ENCODE peak calls at places on chromosomes 13 and 19, in five cellular contexts. E, L, O, J and N are unnamed samples.

GRCh38 chr13:35978607-35979316 is 152.4 kb downstream of the DCLK1 start:
- DNase-seq in E (peak; percentile 54), L (peak; percentile 52), J (no peak), O (peak; percentile 47), N (no peak)

GRCh38 chr19:709196-709964 is 645 bp downstream of the PALM start:
- DNase-seq in J (no peak), E (peak; percentile 71), O (no peak), L (no peak), N (no peak)

GRCh38 chr19:10112895-10113591 is 1.6 kb downstream of the P2RY11 start:
- DNase-seq in E (peak; percentile 75), J (no peak), O (no peak), L (no peak), N (peak; percentile 67)

GRCh38 chr13:40271931-40272775 is 394.3 kb downstream of the FOXO1 start:
- DNase-seq in L (peak; percentile 82), J (peak; percentile 27), O (peak; percentile 92), E (no peak), N (peak; percentile 53)

GRCh38 chr19:1744822-1745563 is 8.3 kb upstream of the ONECUT3 start:
- DNase-seq in L (no peak), J (no peak), O (no peak), E (no peak), N (no peak)

GRCh38 chr13:73876323-73876722 is 257.9 kb downstream of the KLF12 start:
- DNase-seq in O (peak; percentile 29), L (no peak), E (no peak), J (no peak), N (no peak)

GRCh38 chr19:38266981-38267597 is 2.7 kb downstream of the SPINT2 start:
- DNase-seq in O (peak; percentile 68), E (no peak), J (no peak), L (peak; percentile 77), N (no peak)

GRCh38 chr19:48819366-48819816 is 8.6 kb upstream of the BCAT2 start:
- DNase-seq in O (peak; percentile 57), J (peak; percentile 64), E (no peak), L (peak; percentile 95), N (peak; percentile 91)

GRCh38 chr19:48997972-48998371 is 4.3 kb downstream of the RUVBL2 start:
- DNase-seq in E (peak; percentile 69), J (no peak), L (no peak), O (no peak), N (peak; percentile 57)

GRCh38 chr19:42206871-42207755 is 10.4 kb downstream of the DEDD2 start:
- DNase-seq in O (peak; percentile 56), J (no peak), E (no peak), L (peak; percentile 93), N (no peak)

GRCh38 chr19:38173324-38174041 is 50.5 kb downstream of the DPF1 start:
- DNase-seq in L (no peak), J (peak; percentile 82), E (peak; percentile 76), O (peak; percentile 78), N (no peak)

GRCh38 chr13:31663880-31664585 is 75.3 kb upstream of the RXFP2 start:
- DNase-seq in O (no peak), E (no peak), L (no peak), J (no peak), N (no peak)

GRCh38 chr19:41310031-41310831 is at the start of gene CCDC97:
- DNase-seq in L (peak; percentile 67), E (peak; percentile 94), J (no peak), O (peak; percentile 82), N (peak; percentile 90)

GRCh38 chr13:58583961-58584360 is 952.4 kb downstream of the PCDH17 start:
- DNase-seq in L (no peak), E (no peak), O (peak; percentile 31), J (no peak), N (no peak)

GRCh38 chr13:113034451-113035208 is 65.6 kb downstream of the MCF2L start:
- DNase-seq in O (peak; percentile 26), L (peak; percentile 53), J (no peak), E (peak; percentile 57), N (no peak)

GRCh38 chr19:17889609-17890214 is 18.0 kb downstream of the SLC5A5 start:
- DNase-seq in E (no peak), L (peak; percentile 32), J (no peak), O (peak; percentile 16), N (no peak)

GRCh38 chr13:102369303-102369702 is 32.5 kb downstream of the FGF14 start:
- DNase-seq in J (no peak), E (no peak), L (no peak), O (no peak), N (no peak)

GRCh38 chr13:83531022-83531421 is 351.3 kb downstream of the SLITRK1 start:
- DNase-seq in L (no peak), O (no peak), E (no peak), J (no peak), N (no peak)

GRCh38 chr19:294819-295686 is 3.9 kb upstream of the PLPP2 start:
- DNase-seq in O (no peak), E (peak; percentile 65), L (no peak), J (no peak), N (peak; percentile 67)

GRCh38 chr19:33247441-33247819 is 21.8 kb upstream of the SLC7A10 start:
- DNase-seq in J (no peak), O (no peak), L (no peak), E (peak; percentile 27), N (peak; percentile 25)

GRCh38 chr13:80083516-80084085 is 257.3 kb downstream of the SPRY2 start:
- DNase-seq in O (peak; percentile 97), J (no peak), L (no peak), E (no peak), N (no peak)

GRCh38 chr13:96850538-96850937 is 143.7 kb downstream of the OXGR1 start:
- DNase-seq in E (no peak), O (no peak), L (no peak), J (no peak), N (no peak)

GRCh38 chr13:102289606-102290005 is 112.2 kb downstream of the FGF14 start:
- DNase-seq in O (no peak), L (no peak), E (no peak), J (no peak), N (no peak)

GRCh38 chr19:16586477-16586871 is 14.3 kb upstream of the SLC35E1 start:
- DNase-seq in L (no peak), O (no peak), J (no peak), E (no peak), N (no peak)

GRCh38 chr13:20567881-20568528 is 1.0 kb downstream of the IFT88 start:
- DNase-seq in O (no peak), E (no peak), J (no peak), L (no peak), N (no peak)

GRCh38 chr19:1164684-1165531 is 9.2 kb downstream of the SBNO2 start:
- DNase-seq in J (no peak), O (no peak), E (no peak), L (peak; percentile 26), N (peak; percentile 64)

DNA sequence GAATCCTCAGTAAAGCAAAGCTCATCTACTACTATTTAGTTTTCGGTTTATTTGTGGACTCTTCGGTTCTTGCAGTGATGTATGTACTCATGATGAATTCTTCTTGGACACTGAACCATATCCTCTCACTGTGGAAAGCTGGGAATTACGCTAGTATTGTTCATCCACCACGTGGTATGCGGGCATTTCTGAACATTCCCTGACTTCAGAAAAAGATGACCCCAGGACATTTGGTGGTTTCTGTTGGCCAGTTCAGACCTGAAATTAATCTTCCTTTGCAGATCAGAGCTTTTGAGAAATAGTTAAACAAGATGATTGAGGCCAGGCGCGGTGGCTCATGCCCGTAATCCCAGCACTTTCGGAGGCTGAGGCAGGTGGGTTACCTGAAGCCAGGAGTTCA is 25.3 kb upstream of the FBN3 start:
- DNase-seq in L (no peak), O (peak; percentile 69), J (no peak), E (no peak), N (no peak)
- H3K4me1 ChIP-seq in L (no peaks in the 10 kb centered on the region), O (no peaks in the 10 kb centered on the region), J (no peaks in the 10 kb centered on the region), E (no peaks in the 10 kb centered on the region), N (peaks cover 4% of the 10 kb centered on the region)

GRCh38 chr13:98988277-98988676 is 10.4 kb upstream of the DOCK9 start:
- DNase-seq in L (no peak), O (no peak), J (no peak), E (no peak), N (no peak)
- H3K27ac ChIP-seq in L (no peak overlapping the region), O (no peak overlapping the region), J (no peak overlapping the region), E (no peak overlapping the region), N (no peak overlapping the region)

GRCh38 chr19:50204811-50205675 is 1.6 kb downstream of the MYH14 start:
- DNase-seq in E (peak; percentile 33), O (no peak), L (peak; percentile 88), J (no peak), N (peak; percentile 91)

GRCh38 chr19:50202399-50202798 is 1.0 kb upstream of the MYH14 start:
- DNase-seq in O (no peak), J (no peak), L (no peak), E (no peak), N (no peak)

GRCh38 chr19:50204081-50204428 is 633 bp downstream of the MYH14 start:
- DNase-seq in O (no peak), E (no peak), J (no peak), L (no peak), N (no peak)

GRCh38 chr19:50202962-50203280 is 501 bp upstream of the MYH14 start:
- DNase-seq in E (no peak), O (no peak), J (no peak), L (no peak), N (no peak)

GRCh38 chr19:50203281-50204080 is at the start of gene MYH14:
- DNase-seq in L (peak; percentile 92), E (peak; percentile 82), O (no peak), J (peak; percentile 61), N (peak; percentile 92)
- H3K4me3 ChIP-seq in L (peak within 1 kb of the TSS; percentile 82), E (no peak within 1 kb of the TSS), O (no peak within 1 kb of the TSS), J (peak within 1 kb of the TSS; percentile 57), N (peak within 1 kb of the TSS; percentile 58)

GRCh38 chr19:35347930-35348298 is 212 bp downstream of the FFAR1 start:
- DNase-seq in O (no peak), L (no peak), J (no peak), E (no peak), N (no peak)

GRCh38 chr19:35347171-35347929 is at the start of gene FFAR1:
- DNase-seq in J (no peak), L (no peak), O (no peak), E (no peak), N (peak; percentile 43)

GRCh38 chr19:35345671-35346111 is 2.0 kb upstream of the FFAR1 start:
- DNase-seq in L (no peak), O (no peak), J (no peak), E (no peak), N (peak; percentile 28)

GRCh38 chr19:35344511-35345031 is 3.1 kb upstream of the FFAR1 start:
- DNase-seq in J (no peak), O (no peak), E (no peak), L (no peak), N (peak; percentile 20)

GRCh38 chr19:35346193-35347052 is 1.3 kb upstream of the FFAR1 start:
- DNase-seq in O (no peak), L (no peak), E (no peak), J (no peak), N (peak; percentile 55)
- H3K4me1 ChIP-seq in O (no peaks in the 10 kb centered on the region), L (no peaks in the 10 kb centered on the region), E (no peaks in the 10 kb centered on the region), J (no peaks in the 10 kb centered on the region), N (peaks cover 10% of the 10 kb centered on the region)

GRCh38 chr19:46719629-46720515 is 3.0 kb upstream of the PRKD2 start:
- DNase-seq in O (no peak), L (no peak), E (no peak), J (no peak), N (no peak)
- H3K27ac ChIP-seq in O (no peak overlapping the region), L (no peak overlapping the region), E (no peak overlapping the region), J (peak overlapping the region; percentile 13), N (no peak overlapping the region)